ENCODE peak calls at places on chromosomes 2 and 18, in eight cellular contexts. P is non-pigmented ciliary epithelial cell, F is A172, O is putamen, Q is progenitor cell of endocrine pancreas, H is nephron progenitor cell, A is GM12865, U is KBM-7. T is an unnamed sample.

GRCh38 chr2:142061733-142062132 is 69.1 kb downstream of the LRP1B start:
- DNase-seq in P (no peak), F (no peak), O (no peak), Q (no peak), H (no peak), A (no peak), U (no peak), T (no peak)

GRCh38 chr2:170716851-170717598 is 1.9 kb downstream of the SP5 start:
- DNase-seq in P (no peak), F (no peak), O (no peak), Q (peak; percentile 59), H (peak; percentile 85), A (no peak), U (no peak), T (no peak)

GRCh38 chr2:10216677-10217498 is 85.8 kb upstream of the HPCAL1 start:
- DNase-seq in P (no peak), F (no peak), O (no peak), Q (no peak), H (no peak), A (no peak), U (no peak), T (no peak)

GRCh38 chr2:235575431-235575830 is 81.6 kb downstream of the AGAP1 start:
- DNase-seq in P (no peak), F (no peak), O (no peak), Q (no peak), H (no peak), A (no peak), U (no peak), T (no peak)

GRCh38 chr2:233556756-233557736 is 9.5 kb downstream of the USP40 start:
- DNase-seq in P (peak; percentile 56), F (peak; percentile 83), O (no peak), Q (no peak), H (no peak), A (peak; percentile 7), U (peak; percentile 84), T (no peak)

GRCh38 chr2:101119431-101119830 is 31.8 kb downstream of the TBC1D8 start:
- DNase-seq in P (no peak), F (peak; percentile 60), O (no peak), Q (no peak), H (no peak), A (no peak), U (no peak), T (no peak)

GRCh38 chr2:239439383-239440315 is 38.8 kb upstream of the HDAC4 start:
- DNase-seq in P (no peak), F (no peak), O (peak; percentile 70), Q (no peak), H (no peak), A (no peak), U (no peak), T (no peak)

GRCh38 chr2:9722451-9722850 is 91.7 kb upstream of the YWHAQ start:
- DNase-seq in P (no peak), F (no peak), O (no peak), Q (no peak), H (no peak), A (no peak), U (no peak), T (no peak)

GRCh38 chr2:94871226-94872087 is at the start of gene TEKT4:
- DNase-seq in P (no peak), F (no peak), O (no peak), Q (no peak), H (peak; percentile 72), A (no peak), U (no peak), T (no peak)

GRCh38 chr2:70133521-70134348 is 46.5 kb downstream of the PCBP1 start:
- DNase-seq in P (no peak), F (no peak), O (no peak), Q (no peak), H (no peak), A (peak; percentile 85), U (peak; percentile 68), T (peak; percentile 63)

GRCh38 chr2:190927257-190927656 is 46.6 kb downstream of the GLS start:
- DNase-seq in P (no peak), F (no peak), O (no peak), Q (no peak), H (no peak), A (no peak), U (no peak), T (no peak)

GRCh38 chr18:74522635-74523548 is 11.4 kb upstream of the CNDP1 start:
- DNase-seq in P (no peak), F (no peak), O (no peak), Q (no peak), H (no peak), A (no peak), U (no peak), T (no peak)

GRCh38 chr2:128686498-128686861 is 367.8 kb upstream of the HS6ST1 start:
- DNase-seq in P (no peak), F (no peak), O (no peak), Q (no peak), H (no peak), A (peak; percentile 11), U (peak; percentile 70), T (no peak)

GRCh38 chr18:27394687-27395086 is 209.6 kb upstream of the CHST9 start:
- DNase-seq in P (no peak), F (no peak), O (no peak), Q (no peak), H (no peak), A (no peak), U (no peak), T (no peak)